ENCODE peak calls at places on chromosomes 3 and 15, in five cellular contexts. H is fibroblast of pulmonary artery; R is KBM-7; P is NK-92 treated with Interleukin-12 subunit alpha and Interleukin-12 subunit beta, amount 100 ng/mL, for 24 hours; Z is NCI-H1092. T is an unnamed sample.

GRCh38 chr3:132659000-132659369 is 624 bp downstream of the ACAD11 start:
- DNase-seq in Z (no peak), R (no peak), P (no peak), H (no peak), T (no peak)

GRCh38 chr3:193240850-193241706 is at the start of gene PLAAT1:
- DNase-seq in Z (peak), P (no peak), R (peak), H (peak), T (peak)

GRCh38 chr3:166211451-166211850 is 374.2 kb upstream of the BCHE start:
- DNase-seq in R (no peak), H (no peak), P (no peak), Z (no peak), T (no peak)

GRCh38 chr3:177371903-177372302 is 174.6 kb upstream of the TBL1XR1 start:
- DNase-seq in P (no peak), R (no peak), Z (peak), H (no peak), T (peak)

GRCh38 chr3:99246010-99246654 is 344.6 kb upstream of the DCBLD2 start:
- DNase-seq in Z (no peak), P (no peak), H (peak), R (no peak), T (no peak)

GRCh38 chr3:193229851-193230250 is 11.2 kb upstream of the PLAAT1 start:
- DNase-seq in H (no peak), P (no peak), Z (no peak), R (no peak), T (no peak)

GRCh38 chr15:75753145-75753544 is 40.5 kb upstream of the CSPG4 start:
- DNase-seq in Z (no peak), H (no peak), P (no peak), R (no peak), T (no peak)

GRCh38 chr15:63473007-63473748 is 31.2 kb upstream of the USP3 start:
- DNase-seq in R (no peak), H (no peak), P (no peak), Z (no peak), T (no peak)

GRCh38 chr3:16670191-16670590 is 65.0 kb upstream of the DAZL start:
- DNase-seq in R (no peak), H (no peak), Z (no peak), P (no peak), T (no peak)

GRCh38 chr3:131081224-131081623 is 54.5 kb downstream of the NEK11 start:
- DNase-seq in Z (no peak), H (no peak), P (no peak), R (no peak), T (no peak)

GRCh38 chr3:39150170-39150802 is 3.1 kb downstream of the CSRNP1 start:
- DNase-seq in H (no peak), R (peak), Z (no peak), P (no peak), T (no peak)

GRCh38 chr3:71066356-71066755 is 517.2 kb downstream of the FOXP1 start:
- DNase-seq in R (peak), P (no peak), Z (no peak), H (no peak), T (no peak)

GRCh38 chr3:181707980-181708379 is 3.7 kb upstream of the SOX2 start:
- DNase-seq in R (no peak), Z (no peak), P (no peak), H (no peak), T (no peak)

GRCh38 chr15:20645956-20646355 is 104.4 kb upstream of the GOLGA6L6 start:
- DNase-seq in R (peak), Z (no peak), H (no peak), P (no peak), T (no peak)

GRCh38 chr3:149572796-149573414 is 84.9 kb downstream of the WWTR1 start:
- DNase-seq in Z (no peak), P (no peak), R (no peak), H (peak), T (no peak)

GRCh38 chr3:9553949-9554513 is 409 bp upstream of the LHFPL4 start:
- DNase-seq in R (no peak), Z (no peak), P (no peak), H (no peak), T (no peak)

GRCh38 chr15:66566963-66567531 is 1.2 kb upstream of the LCTL start:
- DNase-seq in Z (peak), H (peak), R (peak), P (peak), T (peak)

GRCh38 chr15:68252925-68253534 is 23.5 kb upstream of the CLN6 start:
- DNase-seq in P (no peak), H (peak), R (peak), Z (peak), T (peak)

GRCh38 chr15:58369261-58369699 is 62.5 kb upstream of the LIPC start:
- DNase-seq in H (peak), P (no peak), Z (no peak), R (peak), T (no peak)

GRCh38 chr3:151431940-151432339 is 28.9 kb downstream of the IGSF10 start:
- DNase-seq in H (peak), Z (no peak), P (no peak), R (no peak), T (no peak)